ENCODE peak calls at places on chromosome 7, in five cellular contexts. One of them, this sample, is unnamed.

GRCh38 chr7:29864668-29865067 is 58.4 kb downstream of the WIPF3 start:
- DNase-seq in GM13976: no peak
- DNase-seq in omental fat pad: no peak
- DNase-seq in bronchial epithelial cell: no peak
- DNase-seq in hepatocyte: no peak
- DNase-seq in this sample: no peak

GRCh38 chr7:98559958-98560357 is 57.1 kb upstream of the NPTX2 start:
- DNase-seq in GM13976: no peak
- DNase-seq in omental fat pad: no peak
- DNase-seq in bronchial epithelial cell: no peak
- DNase-seq in hepatocyte: no peak
- DNase-seq in this sample: no peak

GRCh38 chr7:129393255-129393654 is 41.0 kb upstream of the STRIP2 start:
- DNase-seq in GM13976: no peak
- DNase-seq in omental fat pad: no peak
- DNase-seq in bronchial epithelial cell: no peak
- DNase-seq in hepatocyte: no peak
- DNase-seq in this sample: no peak

GRCh38 chr7:69801729-69802688 is 203.7 kb downstream of the AUTS2 start:
- DNase-seq in GM13976: no peak
- DNase-seq in omental fat pad: no peak
- DNase-seq in bronchial epithelial cell: no peak
- DNase-seq in hepatocyte: no peak
- DNase-seq in this sample: no peak

GRCh38 chr7:101418694-101419093 is 56.0 kb downstream of the COL26A1 start:
- DNase-seq in GM13976: no peak
- DNase-seq in omental fat pad: no peak
- DNase-seq in bronchial epithelial cell: no peak
- DNase-seq in hepatocyte: no peak
- DNase-seq in this sample: no peak

GRCh38 chr7:20214787-20215669 is 2.2 kb downstream of the MACC1 start:
- DNase-seq in GM13976: no peak
- DNase-seq in omental fat pad: no peak
- DNase-seq in bronchial epithelial cell: peak
- DNase-seq in hepatocyte: peak
- DNase-seq in this sample: no peak

GRCh38 chr7:114922652-114923402 is 933 bp downstream of the MDFIC start:
- DNase-seq in GM13976: peak
- DNase-seq in omental fat pad: no peak
- DNase-seq in bronchial epithelial cell: peak
- DNase-seq in hepatocyte: peak
- DNase-seq in this sample: peak

GRCh38 chr7:129553861-129554530 is 51.7 kb downstream of the SMKR1 start:
- DNase-seq in GM13976: no peak
- DNase-seq in omental fat pad: no peak
- DNase-seq in bronchial epithelial cell: no peak
- DNase-seq in hepatocyte: no peak
- DNase-seq in this sample: no peak

GRCh38 chr7:78751253-78751652 is 702.2 kb downstream of the MAGI2 start:
- DNase-seq in GM13976: no peak
- DNase-seq in omental fat pad: no peak
- DNase-seq in bronchial epithelial cell: no peak
- DNase-seq in hepatocyte: no peak
- DNase-seq in this sample: no peak

GRCh38 chr7:150826061-150826849 is 25.7 kb downstream of the TMEM176A start:
- DNase-seq in GM13976: no peak
- DNase-seq in omental fat pad: no peak
- DNase-seq in bronchial epithelial cell: no peak
- DNase-seq in hepatocyte: no peak
- DNase-seq in this sample: no peak

GRCh38 chr7:30032310-30033125 is 4.3 kb downstream of the PLEKHA8 start:
- DNase-seq in GM13976: no peak
- DNase-seq in omental fat pad: no peak
- DNase-seq in bronchial epithelial cell: peak
- DNase-seq in hepatocyte: no peak
- DNase-seq in this sample: no peak

GRCh38 chr7:150945853-150946825 is 32.0 kb downstream of the KCNH2 start:
- DNase-seq in GM13976: no peak
- DNase-seq in omental fat pad: peak
- DNase-seq in bronchial epithelial cell: peak
- DNase-seq in hepatocyte: peak
- DNase-seq in this sample: peak

GRCh38 chr7:44224216-44224950 is 23.6 kb downstream of the YKT6 start:
- DNase-seq in GM13976: no peak
- DNase-seq in omental fat pad: no peak
- DNase-seq in bronchial epithelial cell: peak
- DNase-seq in hepatocyte: no peak
- DNase-seq in this sample: no peak

GRCh38 chr7:40437936-40438634 is 303.3 kb downstream of the SUGCT start:
- DNase-seq in GM13976: no peak
- DNase-seq in omental fat pad: no peak
- DNase-seq in bronchial epithelial cell: no peak
- DNase-seq in hepatocyte: no peak
- DNase-seq in this sample: no peak

GRCh38 chr7:21256310-21256877 is 171.5 kb upstream of the SP4 start:
- DNase-seq in GM13976: peak
- DNase-seq in omental fat pad: no peak
- DNase-seq in bronchial epithelial cell: peak
- DNase-seq in hepatocyte: peak
- DNase-seq in this sample: no peak

GRCh38 chr7:7178906-7179305 is 3.4 kb upstream of the C1GALT1 start:
- DNase-seq in GM13976: no peak
- DNase-seq in omental fat pad: no peak
- DNase-seq in bronchial epithelial cell: peak
- DNase-seq in hepatocyte: no peak
- DNase-seq in this sample: no peak

GRCh38 chr7:142010952-142011548 is 15.4 kb downstream of the MGAM start:
- DNase-seq in GM13976: no peak
- DNase-seq in omental fat pad: no peak
- DNase-seq in bronchial epithelial cell: no peak
- DNase-seq in hepatocyte: no peak
- DNase-seq in this sample: no peak

GRCh38 chr7:55348502-55348901 is 16.6 kb upstream of the LANCL2 start:
- DNase-seq in GM13976: no peak
- DNase-seq in omental fat pad: no peak
- DNase-seq in bronchial epithelial cell: peak
- DNase-seq in hepatocyte: no peak
- DNase-seq in this sample: no peak

GRCh38 chr7:140168816-140169215 is 8.0 kb downstream of the KDM7A start:
- DNase-seq in GM13976: no peak
- DNase-seq in omental fat pad: no peak
- DNase-seq in bronchial epithelial cell: no peak
- DNase-seq in hepatocyte: no peak
- DNase-seq in this sample: no peak

GRCh38 chr7:5709347-5709950 is 72.0 kb downstream of the RNF216 start:
- DNase-seq in GM13976: no peak
- DNase-seq in omental fat pad: no peak
- DNase-seq in bronchial epithelial cell: no peak
- DNase-seq in hepatocyte: no peak
- DNase-seq in this sample: no peak

GRCh38 chr7:5780801-5781496 is 514 bp downstream of the RNF216 start:
- DNase-seq in GM13976: peak
- DNase-seq in omental fat pad: peak
- DNase-seq in bronchial epithelial cell: no peak
- DNase-seq in hepatocyte: peak
- DNase-seq in this sample: no peak

GRCh38 chr7:108561047-108561619 is 8.4 kb downstream of the THAP5 start:
- DNase-seq in GM13976: no peak
- DNase-seq in omental fat pad: no peak
- DNase-seq in bronchial epithelial cell: no peak
- DNase-seq in hepatocyte: no peak
- DNase-seq in this sample: no peak

GRCh38 chr7:138519061-138519798 is 59.2 kb downstream of the TRIM24 start:
- DNase-seq in GM13976: no peak
- DNase-seq in omental fat pad: no peak
- DNase-seq in bronchial epithelial cell: no peak
- DNase-seq in hepatocyte: no peak
- DNase-seq in this sample: no peak

GRCh38 chr7:47669178-47669878 is 87.4 kb upstream of the TNS3 start:
- DNase-seq in GM13976: peak
- DNase-seq in omental fat pad: no peak
- DNase-seq in bronchial epithelial cell: peak
- DNase-seq in hepatocyte: peak
- DNase-seq in this sample: peak

GRCh38 chr7:69873512-69873911 is 275.2 kb downstream of the AUTS2 start:
- DNase-seq in GM13976: no peak
- DNase-seq in omental fat pad: no peak
- DNase-seq in bronchial epithelial cell: peak
- DNase-seq in hepatocyte: no peak
- DNase-seq in this sample: no peak

GRCh38 chr7:23604296-23604640 is 7.1 kb downstream of the CCDC126 start:
- DNase-seq in GM13976: no peak
- DNase-seq in omental fat pad: no peak
- DNase-seq in bronchial epithelial cell: peak
- DNase-seq in hepatocyte: no peak
- DNase-seq in this sample: no peak

DNA sequence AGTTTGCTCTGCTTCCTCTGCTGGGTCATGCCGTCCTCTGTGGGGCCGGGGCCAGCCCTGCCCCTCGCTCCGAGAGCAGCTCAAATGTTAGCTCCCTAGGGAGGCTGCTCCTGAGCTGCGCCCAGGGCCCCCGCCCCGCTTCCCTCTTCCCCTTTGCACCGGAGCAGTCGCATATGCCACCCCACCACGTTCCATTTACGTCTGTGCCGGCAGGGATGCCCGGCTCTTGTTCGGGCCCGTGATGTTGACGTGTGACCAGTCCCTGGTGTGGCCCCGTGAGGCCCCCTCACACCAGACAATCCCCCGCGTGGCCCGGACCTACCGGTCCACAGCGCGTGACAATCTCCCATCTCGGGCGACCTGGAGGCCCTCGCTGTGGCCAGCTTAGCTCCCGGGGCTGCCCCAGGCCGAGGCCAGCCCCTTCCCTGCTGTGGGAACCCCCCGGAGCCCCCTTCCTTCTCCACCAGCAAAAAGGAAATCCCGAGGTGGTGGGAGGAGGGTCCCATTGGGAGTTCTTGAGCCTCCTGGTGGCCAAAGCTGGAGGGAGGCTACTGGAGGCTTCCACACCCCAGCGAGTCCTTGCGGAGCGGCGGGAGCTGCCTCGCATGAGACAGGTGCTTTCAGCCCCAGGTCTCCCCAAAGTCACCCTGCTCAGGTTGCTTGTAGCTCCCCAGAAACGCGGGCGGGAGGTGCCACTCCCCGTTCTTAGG is 15.2 kb downstream of the FAM20C start:
- DNase-seq in GM13976: no peak
- DNase-seq in omental fat pad: no peak
- DNase-seq in bronchial epithelial cell: no peak
- DNase-seq in hepatocyte: no peak
- DNase-seq in this sample: no peak
- TF ChIP-seq CTCF in GM13976: no peak
- TF ChIP-seq CTCF in omental fat pad: no peak
- TF ChIP-seq CTCF in bronchial epithelial cell: no peak
- TF ChIP-seq CTCF in hepatocyte: peak
- TF ChIP-seq CTCF in this sample: no peak

GRCh38 chr7:149716007-149716931 is 57.1 kb downstream of the ZNF467 start:
- DNase-seq in GM13976: peak
- DNase-seq in omental fat pad: peak
- DNase-seq in bronchial epithelial cell: peak
- DNase-seq in hepatocyte: no peak
- DNase-seq in this sample: no peak
- TF ChIP-seq CTCF in GM13976: no peak
- TF ChIP-seq CTCF in omental fat pad: no peak
- TF ChIP-seq CTCF in bronchial epithelial cell: no peak
- TF ChIP-seq CTCF in hepatocyte: no peak
- TF ChIP-seq CTCF in this sample: no peak

GRCh38 chr7:117951711-117952280 is 78.6 kb upstream of the CTTNBP2 start:
- DNase-seq in GM13976: no peak
- DNase-seq in omental fat pad: no peak
- DNase-seq in bronchial epithelial cell: peak
- DNase-seq in hepatocyte: no peak
- DNase-seq in this sample: no peak
- TF ChIP-seq CTCF in GM13976: no peak
- TF ChIP-seq CTCF in omental fat pad: no peak
- TF ChIP-seq CTCF in bronchial epithelial cell: no peak
- TF ChIP-seq CTCF in hepatocyte: no peak
- TF ChIP-seq CTCF in this sample: no peak

GRCh38 chr7:132791036-132791435 is 214.8 kb upstream of the PLXNA4 start:
- DNase-seq in GM13976: no peak
- DNase-seq in omental fat pad: no peak
- DNase-seq in bronchial epithelial cell: no peak
- DNase-seq in hepatocyte: no peak
- DNase-seq in this sample: no peak

GRCh38 chr7:132785861-132786260 is 209.6 kb upstream of the PLXNA4 start:
- DNase-seq in GM13976: no peak
- DNase-seq in omental fat pad: no peak
- DNase-seq in bronchial epithelial cell: no peak
- DNase-seq in hepatocyte: no peak
- DNase-seq in this sample: no peak

GRCh38 chr7:132790104-132790503 is 213.8 kb upstream of the PLXNA4 start:
- DNase-seq in GM13976: no peak
- DNase-seq in omental fat pad: no peak
- DNase-seq in bronchial epithelial cell: no peak
- DNase-seq in hepatocyte: no peak
- DNase-seq in this sample: no peak

GRCh38 chr7:132793474-132793873 is 217.2 kb upstream of the PLXNA4 start:
- DNase-seq in GM13976: no peak
- DNase-seq in omental fat pad: no peak
- DNase-seq in bronchial epithelial cell: no peak
- DNase-seq in hepatocyte: no peak
- DNase-seq in this sample: no peak

GRCh38 chr7:132789281-132789680 is 213.0 kb upstream of the PLXNA4 start:
- DNase-seq in GM13976: no peak
- DNase-seq in omental fat pad: no peak
- DNase-seq in bronchial epithelial cell: no peak
- DNase-seq in hepatocyte: no peak
- DNase-seq in this sample: no peak
- TF ChIP-seq CTCF in GM13976: no peak
- TF ChIP-seq CTCF in omental fat pad: no peak
- TF ChIP-seq CTCF in bronchial epithelial cell: no peak
- TF ChIP-seq CTCF in hepatocyte: no peak
- TF ChIP-seq CTCF in this sample: no peak

DNA sequence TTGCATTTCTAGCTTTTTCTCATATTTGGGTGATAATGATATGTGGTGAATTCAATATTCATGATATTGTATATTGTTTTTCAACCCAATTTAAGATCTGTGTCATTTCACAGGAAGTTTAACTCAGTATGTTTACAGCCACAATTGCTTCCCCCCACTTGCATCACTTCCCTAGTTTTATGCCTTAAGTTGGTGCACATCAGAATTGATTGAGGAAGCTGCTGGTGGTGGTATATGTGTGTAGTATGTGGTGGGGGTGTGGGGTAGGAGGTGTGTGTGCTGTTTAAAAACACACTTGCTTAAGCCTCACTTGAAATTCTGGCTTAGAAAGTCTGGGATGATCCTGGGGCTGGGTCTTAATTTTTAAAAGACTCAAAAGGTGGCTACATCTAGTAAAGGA is 245.1 kb upstream of the AOAH start:
- DNase-seq in GM13976: no peak
- DNase-seq in omental fat pad: no peak
- DNase-seq in bronchial epithelial cell: no peak
- DNase-seq in hepatocyte: no peak
- DNase-seq in this sample: no peak
- TF ChIP-seq CTCF in GM13976: no peak
- TF ChIP-seq CTCF in omental fat pad: no peak
- TF ChIP-seq CTCF in bronchial epithelial cell: no peak
- TF ChIP-seq CTCF in hepatocyte: no peak
- TF ChIP-seq CTCF in this sample: no peak

GRCh38 chr7:1251796-1252542 is 19.3 kb downstream of the UNCX start:
- DNase-seq in GM13976: no peak
- DNase-seq in omental fat pad: no peak
- DNase-seq in bronchial epithelial cell: no peak
- DNase-seq in hepatocyte: no peak
- DNase-seq in this sample: no peak
- TF ChIP-seq CTCF in GM13976: no peak
- TF ChIP-seq CTCF in omental fat pad: no peak
- TF ChIP-seq CTCF in bronchial epithelial cell: no peak
- TF ChIP-seq CTCF in hepatocyte: no peak
- TF ChIP-seq CTCF in this sample: no peak

GRCh38 chr7:92245487-92246362 is at the start of the genes ANKIB1 and KRIT1:
- DNase-seq in GM13976: peak
- DNase-seq in omental fat pad: peak
- DNase-seq in bronchial epithelial cell: peak
- DNase-seq in hepatocyte: peak
- DNase-seq in this sample: peak
- TF ChIP-seq CTCF in GM13976: no peak
- TF ChIP-seq CTCF in omental fat pad: no peak
- TF ChIP-seq CTCF in bronchial epithelial cell: peak
- TF ChIP-seq CTCF in hepatocyte: peak
- TF ChIP-seq CTCF in this sample: no peak